ENCODE peak calls at places on chromosomes 4 and X, in nine cellular contexts. A is CD8-positive, alpha-beta T cell; C is HuH-7; F is HT1080; G is ACHN; W is stimulated activated CD4-positive, alpha-beta T cell treated with anti-CD3 and anti-CD28 coated beads, Interleukin-15, amount 100 ng/mL, for 1 hour; U is non-pigmented ciliary epithelial cell; I is activated effector memory CD4-positive, alpha-beta T cell treated with Interleukin-2 at 50 U/mL for 16 hours; M is A172. B is an unnamed sample.

GRCh38 chrX:72245461-72246089 is 6.7 kb upstream of the ERCC6L start:
- DNase-seq in A (no peak), I (peak), G (peak), F (peak), W (no peak), M (peak), U (no peak), C (peak), B (no peak)

GRCh38 chr4:80154547-80154933 is 42.8 kb upstream of the PRDM8 start:
- DNase-seq in M (no peak), C (no peak), F (no peak), I (no peak), W (no peak), A (no peak), G (no peak), U (no peak), B (no peak)

GRCh38 chr4:13329963-13330362 is 154.2 kb downstream of the RAB28 start:
- DNase-seq in C (no peak), F (peak), G (no peak), A (no peak), I (no peak), U (no peak), M (peak), W (no peak), B (no peak)

GRCh38 chr4:109067509-109068205 is 234.8 kb downstream of the COL25A1 start:
- DNase-seq in F (no peak), C (no peak), W (no peak), A (no peak), U (no peak), G (no peak), M (no peak), I (no peak), B (no peak)

GRCh38 chr4:105805501-105806120 is 89.7 kb upstream of the NPNT start:
- DNase-seq in W (no peak), F (no peak), C (no peak), M (no peak), A (no peak), I (no peak), U (no peak), G (no peak), B (no peak)

GRCh38 chr4:176406736-176407135 is 87.0 kb downstream of the SPCS3 start:
- DNase-seq in A (no peak), U (no peak), F (no peak), M (peak), I (no peak), W (no peak), C (no peak), G (no peak), B (no peak)

GRCh38 chr4:136136566-136136965 is 1395.7 kb downstream of the PCDH18 start:
- DNase-seq in G (no peak), W (no peak), M (no peak), U (no peak), C (no peak), F (no peak), A (no peak), I (no peak), B (no peak)

GRCh38 chrX:281166-281999 is at the start of gene PLCXD1:
- DNase-seq in F (no peak), I (no peak), M (peak), A (no peak), G (no peak), W (no peak), U (no peak), C (no peak), B (no peak)

GRCh38 chr4:55613621-55614020 is 21.6 kb upstream of the PDCL2 start:
- DNase-seq in U (no peak), A (no peak), C (no peak), G (no peak), W (no peak), I (no peak), F (no peak), M (no peak), B (no peak)

GRCh38 chr4:113901994-113902787 is 77.3 kb downstream of the ARSJ start:
- DNase-seq in C (peak), I (peak), G (no peak), A (peak), M (no peak), U (no peak), W (peak), F (no peak), B (no peak)

GRCh38 chrX:136086521-136086920 is 60.8 kb upstream of the FHL1 start:
- DNase-seq in C (no peak), G (no peak), M (peak), W (no peak), I (no peak), F (peak), A (no peak), U (no peak), B (no peak)

GRCh38 chrX:6015423-6015822 is 213.2 kb downstream of the NLGN4X start:
- DNase-seq in W (no peak), I (no peak), C (no peak), G (no peak), M (no peak), F (no peak), A (no peak), U (no peak), B (no peak)

B was measured in epithelial cell of prostate.